ENCODE peak calls at places on chromosome 4, in seven cellular contexts. One of them, this sample, is unnamed.

GRCh38 chr4:87046111-87046510 is 111.3 kb downstream of the AFF1 start:
- DNase-seq in cardiac muscle cell: no peak
- DNase-seq in choroid plexus epithelial cell: peak
- DNase-seq in psoas muscle: no peak
- DNase-seq in left lung: no peak
- DNase-seq in upper lobe of right lung: no peak
- DNase-seq in retinal pigment epithelial cell: no peak
- DNase-seq in this sample: peak

GRCh38 chr4:2267841-2268240 is 5.9 kb upstream of the MXD4 start:
- DNase-seq in retinal pigment epithelial cell: no peak
- DNase-seq in psoas muscle: peak
- DNase-seq in choroid plexus epithelial cell: no peak
- DNase-seq in cardiac muscle cell: no peak
- DNase-seq in left lung: no peak
- DNase-seq in upper lobe of right lung: no peak
- DNase-seq in this sample: no peak

GRCh38 chr4:61511716-61512488 is 311.8 kb downstream of the ADGRL3 start:
- DNase-seq in psoas muscle: no peak
- DNase-seq in choroid plexus epithelial cell: peak
- DNase-seq in cardiac muscle cell: no peak
- DNase-seq in retinal pigment epithelial cell: peak
- DNase-seq in upper lobe of right lung: no peak
- DNase-seq in left lung: no peak
- DNase-seq in this sample: peak

GRCh38 chr4:74292111-74292870 is 16.0 kb upstream of the EPGN start:
- DNase-seq in retinal pigment epithelial cell: no peak
- DNase-seq in upper lobe of right lung: no peak
- DNase-seq in psoas muscle: no peak
- DNase-seq in choroid plexus epithelial cell: no peak
- DNase-seq in left lung: no peak
- DNase-seq in cardiac muscle cell: no peak
- DNase-seq in this sample: no peak

GRCh38 chr4:102104278-102104677 is 241.0 kb downstream of the SLC39A8 start:
- DNase-seq in left lung: no peak
- DNase-seq in psoas muscle: no peak
- DNase-seq in upper lobe of right lung: no peak
- DNase-seq in retinal pigment epithelial cell: no peak
- DNase-seq in cardiac muscle cell: no peak
- DNase-seq in choroid plexus epithelial cell: no peak
- DNase-seq in this sample: no peak

GRCh38 chr4:26206981-26207380 is 113.8 kb upstream of the RBPJ start:
- DNase-seq in upper lobe of right lung: no peak
- DNase-seq in retinal pigment epithelial cell: no peak
- DNase-seq in left lung: no peak
- DNase-seq in choroid plexus epithelial cell: no peak
- DNase-seq in cardiac muscle cell: no peak
- DNase-seq in psoas muscle: no peak
- DNase-seq in this sample: no peak

GRCh38 chr4:128858875-128859696 is 49.6 kb downstream of the JADE1 start:
- DNase-seq in psoas muscle: no peak
- DNase-seq in cardiac muscle cell: no peak
- DNase-seq in upper lobe of right lung: no peak
- DNase-seq in choroid plexus epithelial cell: peak
- DNase-seq in retinal pigment epithelial cell: no peak
- DNase-seq in left lung: no peak
- DNase-seq in this sample: peak

GRCh38 chr4:113614414-113614813 is 147.1 kb downstream of the CAMK2D start:
- DNase-seq in upper lobe of right lung: no peak
- DNase-seq in choroid plexus epithelial cell: no peak
- DNase-seq in left lung: no peak
- DNase-seq in cardiac muscle cell: no peak
- DNase-seq in retinal pigment epithelial cell: no peak
- DNase-seq in psoas muscle: no peak
- DNase-seq in this sample: no peak

GRCh38 chr4:8688041-8688907 is 95.7 kb downstream of the CPZ start:
- DNase-seq in retinal pigment epithelial cell: no peak
- DNase-seq in upper lobe of right lung: peak
- DNase-seq in psoas muscle: no peak
- DNase-seq in choroid plexus epithelial cell: peak
- DNase-seq in cardiac muscle cell: peak
- DNase-seq in left lung: no peak
- DNase-seq in this sample: no peak

GRCh38 chr4:92791876-92792490 is 488.2 kb downstream of the GRID2 start:
- DNase-seq in upper lobe of right lung: no peak
- DNase-seq in cardiac muscle cell: peak
- DNase-seq in choroid plexus epithelial cell: no peak
- DNase-seq in retinal pigment epithelial cell: no peak
- DNase-seq in left lung: no peak
- DNase-seq in psoas muscle: no peak
- DNase-seq in this sample: no peak

GRCh38 chr4:73844806-73845205 is 8.3 kb upstream of the PF4V1 start:
- DNase-seq in choroid plexus epithelial cell: peak
- DNase-seq in cardiac muscle cell: no peak
- DNase-seq in upper lobe of right lung: no peak
- DNase-seq in left lung: no peak
- DNase-seq in psoas muscle: no peak
- DNase-seq in retinal pigment epithelial cell: no peak
- DNase-seq in this sample: no peak

GRCh38 chr4:152310223-152310622 is 225.7 kb downstream of the FBXW7 start:
- DNase-seq in cardiac muscle cell: no peak
- DNase-seq in left lung: no peak
- DNase-seq in psoas muscle: no peak
- DNase-seq in retinal pigment epithelial cell: no peak
- DNase-seq in choroid plexus epithelial cell: peak
- DNase-seq in upper lobe of right lung: no peak
- DNase-seq in this sample: no peak

GRCh38 chr4:2258091-2259035 is 3.5 kb downstream of the MXD4 start:
- DNase-seq in cardiac muscle cell: no peak
- DNase-seq in psoas muscle: peak
- DNase-seq in retinal pigment epithelial cell: no peak
- DNase-seq in choroid plexus epithelial cell: no peak
- DNase-seq in upper lobe of right lung: peak
- DNase-seq in left lung: peak
- DNase-seq in this sample: no peak

GRCh38 chr4:88457307-88458090 is 580 bp downstream of the HERC5 start:
- DNase-seq in left lung: peak
- DNase-seq in psoas muscle: peak
- DNase-seq in cardiac muscle cell: peak
- DNase-seq in choroid plexus epithelial cell: peak
- DNase-seq in upper lobe of right lung: peak
- DNase-seq in retinal pigment epithelial cell: no peak
- DNase-seq in this sample: no peak

GRCh38 chr4:156798438-156798837 is 173.2 kb downstream of the PDGFC start:
- DNase-seq in upper lobe of right lung: no peak
- DNase-seq in cardiac muscle cell: no peak
- DNase-seq in psoas muscle: no peak
- DNase-seq in choroid plexus epithelial cell: no peak
- DNase-seq in retinal pigment epithelial cell: no peak
- DNase-seq in left lung: no peak
- DNase-seq in this sample: no peak

GRCh38 chr4:40662962-40663604 is 33.4 kb upstream of the RBM47 start:
- DNase-seq in choroid plexus epithelial cell: peak
- DNase-seq in upper lobe of right lung: no peak
- DNase-seq in retinal pigment epithelial cell: peak
- DNase-seq in cardiac muscle cell: no peak
- DNase-seq in left lung: peak
- DNase-seq in psoas muscle: no peak
- DNase-seq in this sample: peak

GRCh38 chr4:108270466-108271450 is 102.0 kb upstream of the LEF1 start:
- DNase-seq in choroid plexus epithelial cell: peak
- DNase-seq in left lung: no peak
- DNase-seq in psoas muscle: no peak
- DNase-seq in retinal pigment epithelial cell: no peak
- DNase-seq in upper lobe of right lung: no peak
- DNase-seq in cardiac muscle cell: no peak
- DNase-seq in this sample: peak

GRCh38 chr4:17272154-17272553 is 239.7 kb downstream of the QDPR start:
- DNase-seq in choroid plexus epithelial cell: no peak
- DNase-seq in left lung: no peak
- DNase-seq in cardiac muscle cell: no peak
- DNase-seq in upper lobe of right lung: no peak
- DNase-seq in psoas muscle: no peak
- DNase-seq in retinal pigment epithelial cell: no peak
- DNase-seq in this sample: peak

GRCh38 chr4:1516881-1517480 is 110.7 kb upstream of the NKX1-1 start:
- DNase-seq in retinal pigment epithelial cell: no peak
- DNase-seq in upper lobe of right lung: peak
- DNase-seq in cardiac muscle cell: no peak
- DNase-seq in choroid plexus epithelial cell: no peak
- DNase-seq in left lung: no peak
- DNase-seq in psoas muscle: peak
- DNase-seq in this sample: no peak

GRCh38 chr4:139416073-139416673 is 37.7 kb upstream of the RAB33B start:
- DNase-seq in upper lobe of right lung: no peak
- DNase-seq in cardiac muscle cell: peak
- DNase-seq in choroid plexus epithelial cell: peak
- DNase-seq in retinal pigment epithelial cell: no peak
- DNase-seq in left lung: no peak
- DNase-seq in psoas muscle: no peak
- DNase-seq in this sample: peak

GRCh38 chr4:188372856-188373255 is 233.6 kb downstream of the TRIML1 start:
- DNase-seq in cardiac muscle cell: no peak
- DNase-seq in upper lobe of right lung: no peak
- DNase-seq in retinal pigment epithelial cell: no peak
- DNase-seq in choroid plexus epithelial cell: no peak
- DNase-seq in left lung: no peak
- DNase-seq in psoas muscle: no peak
- DNase-seq in this sample: no peak

GRCh38 chr4:182918791-182919302 is 1.7 kb upstream of the DCTD start:
- DNase-seq in retinal pigment epithelial cell: no peak
- DNase-seq in choroid plexus epithelial cell: peak
- DNase-seq in psoas muscle: no peak
- DNase-seq in upper lobe of right lung: no peak
- DNase-seq in left lung: no peak
- DNase-seq in cardiac muscle cell: no peak
- DNase-seq in this sample: no peak

GRCh38 chr4:106502106-106502699 is 133.6 kb upstream of the GIMD1 start:
- DNase-seq in retinal pigment epithelial cell: peak
- DNase-seq in left lung: peak
- DNase-seq in upper lobe of right lung: peak
- DNase-seq in psoas muscle: peak
- DNase-seq in cardiac muscle cell: peak
- DNase-seq in choroid plexus epithelial cell: peak
- DNase-seq in this sample: peak

GRCh38 chr4:110510955-110511544 is 35.1 kb downstream of the ENPEP start:
- DNase-seq in left lung: no peak
- DNase-seq in cardiac muscle cell: peak
- DNase-seq in upper lobe of right lung: no peak
- DNase-seq in choroid plexus epithelial cell: peak
- DNase-seq in retinal pigment epithelial cell: peak
- DNase-seq in psoas muscle: no peak
- DNase-seq in this sample: peak

GRCh38 chr4:788636-789297 is 37.2 kb downstream of the CPLX1 start:
- DNase-seq in choroid plexus epithelial cell: no peak
- DNase-seq in left lung: no peak
- DNase-seq in upper lobe of right lung: no peak
- DNase-seq in retinal pigment epithelial cell: no peak
- DNase-seq in psoas muscle: no peak
- DNase-seq in cardiac muscle cell: no peak
- DNase-seq in this sample: no peak

GRCh38 chr4:184289179-184289535 is 71.5 kb upstream of the ENPP6 start:
- DNase-seq in choroid plexus epithelial cell: no peak
- DNase-seq in cardiac muscle cell: no peak
- DNase-seq in psoas muscle: no peak
- DNase-seq in upper lobe of right lung: no peak
- DNase-seq in retinal pigment epithelial cell: no peak
- DNase-seq in left lung: no peak
- DNase-seq in this sample: no peak
- H3K4me3 ChIP-seq in choroid plexus epithelial cell: no peak
- H3K4me3 ChIP-seq in cardiac muscle cell: no peak
- H3K4me3 ChIP-seq in psoas muscle: no peak
- H3K4me3 ChIP-seq in upper lobe of right lung: no peak
- H3K4me3 ChIP-seq in retinal pigment epithelial cell: no peak
- H3K4me3 ChIP-seq in left lung: no peak
- H3K4me3 ChIP-seq in this sample: no peak

GRCh38 chr4:126958482-126958881 is 674.3 kb upstream of the INTU start:
- DNase-seq in choroid plexus epithelial cell: no peak
- DNase-seq in retinal pigment epithelial cell: no peak
- DNase-seq in upper lobe of right lung: no peak
- DNase-seq in left lung: no peak
- DNase-seq in cardiac muscle cell: no peak
- DNase-seq in psoas muscle: no peak
- DNase-seq in this sample: no peak
- TF ChIP-seq CTCF in choroid plexus epithelial cell: no peak
- TF ChIP-seq CTCF in retinal pigment epithelial cell: no peak
- TF ChIP-seq CTCF in upper lobe of right lung: no peak
- TF ChIP-seq CTCF in left lung: no peak
- TF ChIP-seq CTCF in cardiac muscle cell: no peak
- TF ChIP-seq CTCF in psoas muscle: no peak
- TF ChIP-seq CTCF in this sample: no peak

DNA sequence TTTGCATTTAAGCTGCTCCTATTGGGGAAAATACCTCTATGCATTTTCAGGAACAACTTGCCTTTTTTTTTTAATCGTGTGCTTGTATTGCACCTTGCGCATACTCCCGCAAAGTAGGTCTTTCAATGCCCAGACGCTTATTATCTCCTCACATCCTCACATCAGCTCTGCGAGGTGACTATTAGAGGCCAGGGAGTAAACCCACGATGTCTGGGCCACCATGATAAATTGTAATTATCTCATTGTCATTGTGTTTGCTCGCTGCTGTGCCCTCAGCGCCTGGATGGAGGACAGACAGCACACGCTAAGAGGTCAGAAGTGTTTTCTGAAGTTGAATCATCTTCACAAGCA is 974 bp upstream of the RELL1 start:
- DNase-seq in cardiac muscle cell: no peak
- DNase-seq in upper lobe of right lung: no peak
- DNase-seq in psoas muscle: no peak
- DNase-seq in left lung: no peak
- DNase-seq in retinal pigment epithelial cell: no peak
- DNase-seq in choroid plexus epithelial cell: no peak
- DNase-seq in this sample: no peak
- H3K4me3 ChIP-seq in cardiac muscle cell: peak
- H3K4me3 ChIP-seq in upper lobe of right lung: peak
- H3K4me3 ChIP-seq in psoas muscle: peak
- H3K4me3 ChIP-seq in left lung: peak
- H3K4me3 ChIP-seq in retinal pigment epithelial cell: peak
- H3K4me3 ChIP-seq in choroid plexus epithelial cell: peak
- H3K4me3 ChIP-seq in this sample: peak

GRCh38 chr4:27315625-27316024 is 455.0 kb downstream of the STIM2 start:
- DNase-seq in choroid plexus epithelial cell: no peak
- DNase-seq in upper lobe of right lung: no peak
- DNase-seq in left lung: no peak
- DNase-seq in cardiac muscle cell: no peak
- DNase-seq in psoas muscle: no peak
- DNase-seq in retinal pigment epithelial cell: no peak
- DNase-seq in this sample: no peak

GRCh38 chr4:27316176-27316575 is 455.5 kb downstream of the STIM2 start:
- DNase-seq in choroid plexus epithelial cell: no peak
- DNase-seq in retinal pigment epithelial cell: no peak
- DNase-seq in cardiac muscle cell: no peak
- DNase-seq in left lung: no peak
- DNase-seq in psoas muscle: no peak
- DNase-seq in upper lobe of right lung: no peak
- DNase-seq in this sample: no peak

DNA sequence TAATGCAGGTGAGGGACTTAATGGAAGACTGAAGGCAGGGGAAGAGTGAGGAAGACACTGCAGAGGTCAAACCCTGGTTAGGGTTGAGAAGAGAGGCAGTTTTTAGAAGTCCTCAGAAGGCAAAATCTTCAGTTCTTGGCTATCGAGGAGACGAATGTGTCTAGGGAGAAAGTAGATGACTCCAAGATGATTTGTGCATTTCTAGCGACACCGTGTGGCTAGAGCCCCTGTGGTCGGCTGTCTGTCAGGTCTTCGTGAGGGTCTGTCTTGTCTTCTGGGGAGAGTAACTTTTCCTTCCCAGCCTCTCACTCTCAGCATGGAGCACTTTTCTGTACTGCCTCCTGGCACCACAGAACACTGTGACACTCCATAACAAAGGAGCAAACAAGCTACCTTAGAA is 458.1 kb downstream of the STIM2 start:
- DNase-seq in choroid plexus epithelial cell: peak
- DNase-seq in cardiac muscle cell: peak
- DNase-seq in left lung: no peak
- DNase-seq in retinal pigment epithelial cell: no peak
- DNase-seq in psoas muscle: no peak
- DNase-seq in upper lobe of right lung: no peak
- DNase-seq in this sample: peak
- TF ChIP-seq CTCF in choroid plexus epithelial cell: peak
- TF ChIP-seq CTCF in cardiac muscle cell: no peak
- TF ChIP-seq CTCF in left lung: peak
- TF ChIP-seq CTCF in retinal pigment epithelial cell: peak
- TF ChIP-seq CTCF in psoas muscle: no peak
- TF ChIP-seq CTCF in upper lobe of right lung: peak
- TF ChIP-seq CTCF in this sample: peak

This sample was measured in fibroblast of the aortic adventitia.